ENCODE peak calls at places on chromosomes 7 and 10, in nine cellular contexts. N, R, O, Y, C, V, S, U and K are unnamed samples.

GRCh38 chr7:107951896-107952295 is 51.1 kb downstream of the LAMB1 start:
- DNase-seq in S (no peak), R (no peak), Y (no peak), O (no peak), C (no peak), V (no peak), U (peak), N (no peak), K (no peak)

GRCh38 chr10:104240078-104240477 is 7.9 kb upstream of the CFAP43 start:
- DNase-seq in S (no peak), C (no peak), U (no peak), N (no peak), O (no peak), R (no peak), Y (no peak), V (no peak), K (no peak)

GRCh38 chr7:102874166-102874829 is 38.5 kb upstream of the LRRC17 start:
- DNase-seq in U (peak), O (no peak), C (no peak), V (peak), Y (no peak), S (no peak), N (peak), R (peak), K (no peak)

GRCh38 chr10:124827474-124827873 is 25.9 kb downstream of the ABRAXAS2 start:
- DNase-seq in U (no peak), R (peak), Y (no peak), N (peak), S (no peak), V (peak), O (no peak), C (no peak), K (no peak)

GRCh38 chr7:90334193-90334843 is 12.2 kb upstream of the GTPBP10 start:
- DNase-seq in V (no peak), N (no peak), S (no peak), O (no peak), U (no peak), C (no peak), R (no peak), Y (no peak), K (no peak)

GRCh38 chr10:1552881-1553595 is 184.3 kb downstream of the ADARB2 start:
- DNase-seq in V (no peak), R (no peak), O (no peak), N (no peak), Y (no peak), C (no peak), S (no peak), U (no peak), K (no peak)

GRCh38 chr10:127886371-127887051 is 6.2 kb downstream of the CLRN3 start:
- DNase-seq in S (peak), R (no peak), Y (no peak), U (no peak), O (no peak), C (no peak), N (no peak), V (no peak), K (no peak)

GRCh38 chr10:114172776-114173555 is 1.0 kb downstream of the CCDC186 start:
- DNase-seq in V (peak), O (no peak), N (peak), R (no peak), C (no peak), S (no peak), Y (peak), U (no peak), K (no peak)

GRCh38 chr7:154353385-154353784 is 301.2 kb downstream of the DPP6 start:
- DNase-seq in R (no peak), Y (no peak), N (no peak), U (no peak), C (no peak), S (no peak), O (no peak), V (no peak), K (no peak)

GRCh38 chr10:127063762-127064161 is 132.6 kb downstream of the INSYN2A start:
- DNase-seq in U (no peak), V (no peak), R (no peak), C (no peak), Y (no peak), O (no peak), N (no peak), S (no peak), K (no peak)

GRCh38 chr10:1853801-1854200 is 116.5 kb upstream of the ADARB2 start:
- DNase-seq in O (no peak), U (no peak), Y (no peak), R (no peak), C (no peak), V (no peak), S (no peak), N (no peak), K (no peak)

GRCh38 chr10:43968961-43969360 is 320.3 kb upstream of the ZNF32 start:
- DNase-seq in R (no peak), S (no peak), U (no peak), N (no peak), O (no peak), V (no peak), Y (no peak), C (no peak), K (no peak)

GRCh38 chr10:22468570-22469320 is 123.4 kb downstream of the SPAG6 start:
- DNase-seq in N (no peak), U (no peak), O (no peak), Y (no peak), R (no peak), S (no peak), V (no peak), C (no peak), K (no peak)

GRCh38 chr10:93063977-93064660 is 3.5 kb downstream of the CYP26C1 start:
- DNase-seq in S (no peak), N (no peak), R (no peak), V (no peak), U (no peak), Y (no peak), O (no peak), C (no peak), K (no peak)

GRCh38 chr10:93066544-93066913 is 5.9 kb downstream of the CYP26C1 start:
- DNase-seq in V (no peak), N (no peak), U (no peak), C (no peak), R (no peak), Y (no peak), S (no peak), O (no peak), K (no peak)

GRCh38 chr10:93067443-93068365 is 6.0 kb upstream of the CYP26A1 start:
- DNase-seq in O (no peak), N (no peak), C (no peak), R (no peak), S (no peak), V (no peak), U (no peak), Y (no peak), K (no peak)

GRCh38 chr10:93064874-93065660 is 4.5 kb downstream of the CYP26C1 start:
- DNase-seq in O (no peak), Y (no peak), N (no peak), C (no peak), S (no peak), V (no peak), R (no peak), U (no peak), K (no peak)

GRCh38 chr10:93065675-93066543 is 5.3 kb downstream of the CYP26C1 start:
- DNase-seq in O (peak), V (no peak), N (no peak), C (no peak), U (no peak), Y (no peak), S (no peak), R (no peak), K (no peak)
- H3K4me3 ChIP-seq in O (peak), V (no peak), N (no peak), C (peak), U (no peak), Y (no peak), S (no peak), R (no peak), K (peak)

GRCh38 chr7:18468794-18469193 is 26.8 kb upstream of the HDAC9 start:
- DNase-seq in U (no peak), Y (no peak), R (no peak), S (no peak), N (no peak), V (no peak), O (no peak), C (no peak), K (no peak)

GRCh38 chr7:18469332-18469731 is 26.2 kb upstream of the HDAC9 start:
- DNase-seq in C (no peak), N (no peak), U (no peak), O (no peak), S (no peak), R (no peak), V (no peak), Y (no peak), K (no peak)

GRCh38 chr7:18461785-18462467 is 33.6 kb upstream of the HDAC9 start:
- DNase-seq in R (no peak), V (no peak), U (no peak), O (no peak), N (no peak), C (no peak), Y (no peak), S (no peak), K (no peak)

GRCh38 chr7:18467011-18467410 is 28.5 kb upstream of the HDAC9 start:
- DNase-seq in S (no peak), R (no peak), N (no peak), C (no peak), O (no peak), U (no peak), Y (no peak), V (no peak), K (no peak)

DNA sequence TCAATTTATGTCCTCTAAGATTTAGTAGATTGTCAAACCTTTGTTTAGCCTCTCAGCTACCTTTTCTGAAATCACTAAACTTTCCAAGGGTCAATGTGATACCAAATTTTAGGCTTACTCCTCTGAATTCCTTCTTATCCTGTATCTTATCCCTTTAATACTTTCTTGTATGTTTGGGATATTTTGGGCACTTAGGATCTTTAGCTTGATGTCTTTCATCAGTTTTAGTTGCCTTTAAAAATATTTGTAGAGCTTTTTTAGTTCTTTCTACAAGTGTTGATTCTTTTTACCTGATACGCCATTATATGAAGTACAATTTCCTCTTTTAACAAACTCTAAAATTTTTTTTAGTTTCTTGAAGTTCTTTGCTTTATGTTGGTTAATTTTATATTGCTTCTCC is 30.7 kb upstream of the HDAC9 start:
- DNase-seq in U (no peak), R (no peak), V (no peak), S (no peak), C (no peak), O (no peak), Y (no peak), N (no peak), K (no peak)
- H3K4me3 ChIP-seq in U (no peak), R (no peak), V (no peak), S (no peak), C (no peak), O (no peak), Y (no peak), N (no peak), K (no peak)

GRCh38 chr7:99312316-99313203 is 13.1 kb upstream of the ARPC1A start:
- DNase-seq in Y (peak), S (peak), C (peak), N (peak), U (peak), R (peak), V (peak), O (peak), K (no peak)
- H3K4me3 ChIP-seq in Y (no peak), S (no peak), C (no peak), N (no peak), U (no peak), R (no peak), V (no peak), O (no peak), K (no peak)

GRCh38 chr10:132994371-132994796 is 52.0 kb upstream of the CFAP46 start:
- DNase-seq in U (no peak), C (no peak), V (peak), R (no peak), O (no peak), Y (no peak), N (peak), S (no peak), K (no peak)
- H3K4me3 ChIP-seq in U (no peak), C (peak), V (peak), R (no peak), O (no peak), Y (peak), N (peak), S (peak), K (no peak)

DNA sequence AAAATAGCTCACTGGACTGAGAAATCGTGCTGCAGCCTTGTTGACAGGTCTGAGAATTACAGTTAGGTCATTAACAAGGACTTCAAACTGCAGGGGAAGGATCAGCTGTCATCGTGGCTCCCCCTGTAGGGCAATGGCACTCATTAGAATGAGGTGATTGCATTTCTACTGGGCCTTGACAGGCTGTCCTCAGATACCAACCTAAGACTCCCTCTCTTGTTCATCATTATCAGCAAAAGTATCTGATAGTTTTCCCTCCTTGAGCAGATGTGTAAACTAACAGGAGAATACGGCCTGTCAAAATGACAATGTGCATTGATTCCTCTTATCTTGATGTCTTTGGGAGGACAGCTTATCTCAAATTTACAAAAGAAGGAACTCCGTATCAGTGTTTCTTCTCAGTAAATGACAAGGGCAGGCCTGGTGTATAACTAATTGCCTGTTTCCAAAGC is 648.5 kb upstream of the LRRN3 start:
- DNase-seq in O (peak), R (peak), C (no peak), V (peak), S (no peak), N (no peak), U (peak), Y (peak), K (peak)
- H3K4me3 ChIP-seq in O (no peak), R (no peak), C (no peak), V (no peak), S (no peak), N (no peak), U (no peak), Y (no peak), K (no peak)